ENCODE peak calls at places on chromosomes 16 and 17, in four cellular contexts. Q is NCI-H774; G is stimulated activated CD8-positive, alpha-beta memory T cell treated with anti-CD3 and anti-CD28 coated beads, Interleukin-15, amount 100 ng/mL, for 24 hours; M is tibial artery. N is an unnamed sample.
A peak's percentile ranks its signal among the peaks of the same experiment; 100 is the strongest.

GRCh38 chr17:69575346-69575761 is 160.9 kb downstream of the MAP2K6 start:
- DNase-seq in Q (no peak), M (no peak), G (no peak), N (no peak)

GRCh38 chr17:41527076-41528023 is 758 bp downstream of the KRT19 start:
- DNase-seq in M (no peak), Q (peak; percentile 25), G (no peak), N (no peak)

GRCh38 chr17:41687828-41688640 is 651 bp upstream of the EIF1 start:
- DNase-seq in Q (peak; percentile 78), G (no peak), M (peak; percentile 78), N (peak; percentile 67)

GRCh38 chr17:19876524-19877161 is 8.9 kb upstream of the ULK2 start:
- DNase-seq in Q (no peak), M (peak; percentile 78), G (no peak), N (peak; percentile 81)

GRCh38 chr16:27408602-27409031 is 6.6 kb downstream of the IL21R start:
- DNase-seq in G (no peak), Q (no peak), M (no peak), N (no peak)

GRCh38 chr16:2039286-2040030 is 8.2 kb downstream of the NTHL1 start:
- DNase-seq in G (no peak), M (peak; percentile 87), Q (peak; percentile 10), N (no peak)

GRCh38 chr16:4548124-4548523 is 8.0 kb upstream of the C16orf96 start:
- DNase-seq in Q (no peak), M (no peak), G (no peak), N (no peak)

GRCh38 chr16:50548659-50549560 is 714 bp downstream of the NKD1 start:
- DNase-seq in Q (no peak), M (no peak), G (no peak), N (peak; percentile 44)

GRCh38 chr17:1413281-1413791 is 13.3 kb upstream of the YWHAE start:
- DNase-seq in Q (peak; percentile 2), G (no peak), M (peak; percentile 88), N (no peak)

GRCh38 chr17:31495049-31495885 is 103.8 kb downstream of the RAB11FIP4 start:
- DNase-seq in M (no peak), G (no peak), Q (peak; percentile 66), N (no peak)

GRCh38 chr17:72538921-72539352 is 418.1 kb downstream of the SOX9 start:
- DNase-seq in G (no peak), Q (no peak), M (no peak), N (no peak)

GRCh38 chr17:2435181-2435741 is 34.4 kb upstream of the MNT start:
- DNase-seq in Q (peak; percentile 1), M (no peak), G (no peak), N (no peak)

GRCh38 chr17:353213-353837 is 718 bp upstream of the RPH3AL start:
- DNase-seq in M (no peak), G (no peak), Q (no peak), N (no peak)

GRCh38 chr17:41507315-41507880 is 2.0 kb upstream of the KRT13 start:
- DNase-seq in Q (no peak), M (no peak), G (no peak), N (no peak)

GRCh38 chr17:7048968-7049367 is 5.1 kb upstream of the SLC16A11 start:
- DNase-seq in Q (no peak), G (no peak), M (no peak), N (no peak)

GRCh38 chr17:75440738-75441448 is 15.5 kb upstream of the TMEM94 start:
- DNase-seq in Q (no peak), M (no peak), G (no peak), N (no peak)

GRCh38 chr16:84052071-84052622 is 9.6 kb upstream of the SLC38A8 start:
- DNase-seq in M (peak; percentile 35), Q (no peak), G (no peak), N (no peak)

GRCh38 chr16:67723940-67724339 is 4.8 kb upstream of the GFOD2 start:
- DNase-seq in Q (no peak), G (no peak), M (peak; percentile 50), N (no peak)

N was measured in activated CD4-positive, alpha-beta memory T cell treated with anti-CD3 and anti-CD28 coated beads, Interleukin-2, amount 10 ng/mL, durations not matched to agents 7 days and 5 days.